ENCODE peak calls at places on chromosomes 6 and 20, in nine cellular contexts. Z is progenitor cell of endocrine pancreas, U is HFF-Myc, O is fibroblast of villous mesenchyme, T is tibial artery, B is gastrocnemius medialis, N is GM13977, H is GM12865, X is left ventricle myocardium inferior. Q is an unnamed sample.

GRCh38 chr20:59703046-59703445 is 98.7 kb downstream of the PHACTR3 start:
- DNase-seq in X (no peak), B (no peak), N (no peak), O (no peak), H (no peak), U (no peak), T (no peak), Z (no peak), Q (no peak)

GRCh38 chr6:169099411-169100202 is 154.0 kb downstream of the THBS2 start:
- DNase-seq in Z (no peak), N (no peak), U (no peak), B (no peak), T (no peak), H (no peak), X (no peak), O (peak), Q (no peak)

GRCh38 chr6:143039548-143039947 is 21.1 kb upstream of the AIG1 start:
- DNase-seq in B (no peak), N (peak), H (peak), Z (no peak), U (no peak), X (no peak), T (no peak), O (no peak), Q (no peak)

GRCh38 chr20:22446613-22447447 is 137.5 kb downstream of the FOXA2 start:
- DNase-seq in U (no peak), N (no peak), B (no peak), O (no peak), Z (no peak), T (no peak), X (no peak), H (no peak), Q (no peak)

GRCh38 chr6:40353967-40354452 is 233.2 kb downstream of the LRFN2 start:
- DNase-seq in B (no peak), H (no peak), U (no peak), T (no peak), O (no peak), X (no peak), N (no peak), Z (peak), Q (no peak)

GRCh38 chr20:4856022-4856755 is 134.5 kb downstream of the PRND start:
- DNase-seq in N (no peak), B (no peak), O (no peak), U (no peak), Z (no peak), T (no peak), H (no peak), X (no peak), Q (no peak)

GRCh38 chr6:41406821-41407787 is 71.7 kb downstream of the NCR2 start:
- DNase-seq in U (no peak), N (no peak), T (no peak), B (no peak), O (no peak), Z (no peak), X (peak), H (no peak), Q (no peak)

GRCh38 chr6:37536462-37537225 is 37.0 kb upstream of the CCDC167 start:
- DNase-seq in O (no peak), H (no peak), Z (no peak), N (no peak), U (no peak), T (no peak), X (no peak), B (no peak), Q (peak)

GRCh38 chr6:72420409-72420808 is 201.5 kb upstream of the KCNQ5 start:
- DNase-seq in N (no peak), O (no peak), H (no peak), T (no peak), Z (no peak), U (no peak), X (no peak), B (no peak), Q (no peak)

GRCh38 chr6:168133186-168133585 is 54.2 kb upstream of the FRMD1 start:
- DNase-seq in X (peak), Z (peak), U (no peak), N (no peak), H (no peak), B (peak), T (no peak), O (peak), Q (no peak)

GRCh38 chr6:3001773-3002293 is 2.1 kb downstream of the NQO2 start:
- DNase-seq in Z (no peak), T (peak), O (peak), H (peak), N (peak), U (peak), X (no peak), B (peak), Q (no peak)

GRCh38 chr6:30411515-30412207 is 66.7 kb downstream of the RPP21 start:
- DNase-seq in T (no peak), N (no peak), U (peak), X (peak), H (peak), O (peak), Z (peak), B (no peak), Q (peak)

GRCh38 chr20:50559856-50560623 is 49.9 kb downstream of the PTPN1 start:
- DNase-seq in T (no peak), Z (no peak), N (no peak), H (no peak), B (no peak), U (no peak), X (no peak), O (no peak), Q (no peak)

GRCh38 chr6:130927305-130927704 is 100.1 kb downstream of the SMLR1 start:
- DNase-seq in H (no peak), N (no peak), B (no peak), T (no peak), Z (no peak), X (no peak), O (no peak), U (no peak), Q (no peak)

GRCh38 chr20:37179671-37180524 is 550 bp upstream of the MROH8 start:
- DNase-seq in O (peak), Z (no peak), H (peak), B (no peak), U (no peak), N (no peak), T (no peak), X (no peak), Q (no peak)

GRCh38 chr6:39517763-39518162 is 195.3 kb upstream of the KCNK16 start:
- DNase-seq in B (no peak), H (no peak), Z (no peak), T (no peak), X (no peak), O (peak), U (no peak), N (no peak), Q (no peak)

GRCh38 chr6:13863699-13864155 is 49.4 kb upstream of the MCUR1 start:
- DNase-seq in N (no peak), Z (no peak), U (no peak), H (no peak), O (no peak), T (no peak), B (no peak), X (no peak), Q (no peak)

GRCh38 chr6:3253597-3253961 is 5.2 kb upstream of the PSMG4 start:
- DNase-seq in N (no peak), Z (no peak), U (no peak), H (no peak), T (no peak), B (no peak), O (no peak), X (no peak), Q (no peak)

GRCh38 chr20:41650221-41650948 is 32.2 kb upstream of the CHD6 start:
- DNase-seq in U (no peak), H (no peak), Z (no peak), O (no peak), T (no peak), B (no peak), X (no peak), N (no peak), Q (no peak)

GRCh38 chr6:149028767-149029405 is 282.1 kb downstream of the UST start:
- DNase-seq in B (no peak), N (peak), U (peak), O (peak), Z (peak), X (no peak), T (peak), H (peak), Q (peak)

GRCh38 chr6:137033828-137034227 is 10.9 kb downstream of the IL20RA start:
- DNase-seq in Z (no peak), B (no peak), U (no peak), O (no peak), T (no peak), N (peak), X (no peak), H (peak), Q (no peak)

GRCh38 chr6:41428402-41428994 is 93.1 kb downstream of the NCR2 start:
- DNase-seq in B (no peak), U (no peak), Z (no peak), N (no peak), X (no peak), H (no peak), O (peak), T (peak), Q (no peak)

DNA sequence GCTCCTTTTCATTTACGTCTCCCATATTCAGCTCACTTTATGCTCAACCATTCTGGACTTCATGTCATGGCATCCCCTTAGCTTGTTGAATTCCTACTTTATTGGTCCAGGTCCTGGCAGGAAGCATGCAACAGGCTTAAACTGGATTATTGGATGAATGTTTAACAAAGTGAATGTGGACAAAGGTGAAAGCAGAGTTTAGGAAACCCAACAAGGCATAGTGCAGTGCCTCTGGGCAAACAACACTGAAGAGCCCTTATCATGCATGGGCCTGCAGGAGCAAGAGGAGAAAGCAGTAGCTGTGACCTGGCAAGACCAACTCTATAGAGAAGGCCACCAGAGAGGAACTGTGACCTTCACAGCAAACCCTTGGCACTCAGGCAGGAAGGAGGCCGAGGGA is 5.3 kb upstream of the ANKRD66 start:
- DNase-seq in T (no peak), B (no peak), H (no peak), Z (no peak), N (no peak), O (no peak), U (no peak), X (no peak), Q (no peak)
- TF ChIP-seq CTCF in T (no peak), B (no peak), H (no peak), Z (no peak), N (no peak), O (no peak), U (no peak), X (no peak), Q (no peak)

GRCh38 chr6:162123797-162124196 is 603.8 kb downstream of the PRKN start:
- DNase-seq in H (no peak), X (no peak), Z (no peak), O (no peak), T (no peak), N (no peak), B (no peak), U (no peak), Q (no peak)
- TF ChIP-seq CTCF in H (no peak), X (peak), Z (peak), O (no peak), T (no peak), N (no peak), B (no peak), U (no peak), Q (peak)

DNA sequence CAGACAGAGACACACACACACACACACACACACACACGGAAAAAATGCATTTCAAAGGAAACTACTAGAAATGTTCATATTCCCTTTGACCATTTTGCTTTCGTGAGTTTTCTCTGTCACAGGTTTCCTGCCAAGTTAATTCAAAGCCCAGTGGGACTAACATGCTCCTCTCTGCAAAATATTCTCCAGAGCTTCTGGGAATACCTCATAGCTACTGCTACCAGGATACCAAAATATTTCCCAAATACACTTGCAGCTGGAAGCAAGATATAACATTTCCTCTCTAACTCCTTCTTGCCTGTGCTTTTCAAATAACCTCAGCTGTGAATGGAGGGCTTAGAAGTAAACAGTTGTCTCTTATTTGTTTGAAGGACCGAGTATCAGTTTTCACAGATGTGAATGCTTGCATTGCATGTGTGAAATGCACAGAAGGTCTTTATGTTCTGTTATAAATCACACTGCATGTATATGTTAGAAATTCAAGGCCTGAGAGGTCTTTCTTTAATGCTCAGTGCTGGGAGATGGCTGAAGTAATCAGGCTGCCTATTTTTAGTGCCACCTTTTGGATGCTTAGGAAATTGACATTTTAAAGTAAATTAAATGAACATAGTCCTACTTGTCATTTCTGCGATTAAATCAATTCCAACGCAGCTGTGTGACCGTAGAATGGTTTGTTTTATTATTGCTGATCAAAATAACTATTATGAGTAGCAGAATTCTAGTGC is 8.7 kb upstream of the FAM209A start:
- DNase-seq in T (no peak), X (no peak), H (no peak), Z (no peak), B (no peak), O (peak), N (no peak), U (no peak), Q (no peak)
- TF ChIP-seq CTCF in T (no peak), X (peak), H (no peak), Z (peak), B (no peak), O (peak), N (no peak), U (no peak), Q (no peak)

GRCh38 chr20:38930242-38930569 is 4.0 kb downstream of the FAM83D start:
- DNase-seq in Z (no peak), O (no peak), X (no peak), T (no peak), B (no peak), N (no peak), U (no peak), H (no peak), Q (no peak)

GRCh38 chr20:38927902-38928578 is 1.8 kb downstream of the FAM83D start:
- DNase-seq in O (no peak), N (no peak), U (no peak), B (no peak), Z (no peak), X (no peak), T (no peak), H (peak), Q (no peak)

GRCh38 chr20:38926934-38927616 is 858 bp downstream of the FAM83D start:
- DNase-seq in Z (no peak), N (peak), B (no peak), H (no peak), X (no peak), T (no peak), U (no peak), O (peak), Q (no peak)

GRCh38 chr20:38924718-38925117 is 1.5 kb upstream of the FAM83D start:
- DNase-seq in N (no peak), T (no peak), Z (no peak), H (no peak), X (no peak), O (no peak), U (no peak), B (no peak), Q (no peak)

DNA sequence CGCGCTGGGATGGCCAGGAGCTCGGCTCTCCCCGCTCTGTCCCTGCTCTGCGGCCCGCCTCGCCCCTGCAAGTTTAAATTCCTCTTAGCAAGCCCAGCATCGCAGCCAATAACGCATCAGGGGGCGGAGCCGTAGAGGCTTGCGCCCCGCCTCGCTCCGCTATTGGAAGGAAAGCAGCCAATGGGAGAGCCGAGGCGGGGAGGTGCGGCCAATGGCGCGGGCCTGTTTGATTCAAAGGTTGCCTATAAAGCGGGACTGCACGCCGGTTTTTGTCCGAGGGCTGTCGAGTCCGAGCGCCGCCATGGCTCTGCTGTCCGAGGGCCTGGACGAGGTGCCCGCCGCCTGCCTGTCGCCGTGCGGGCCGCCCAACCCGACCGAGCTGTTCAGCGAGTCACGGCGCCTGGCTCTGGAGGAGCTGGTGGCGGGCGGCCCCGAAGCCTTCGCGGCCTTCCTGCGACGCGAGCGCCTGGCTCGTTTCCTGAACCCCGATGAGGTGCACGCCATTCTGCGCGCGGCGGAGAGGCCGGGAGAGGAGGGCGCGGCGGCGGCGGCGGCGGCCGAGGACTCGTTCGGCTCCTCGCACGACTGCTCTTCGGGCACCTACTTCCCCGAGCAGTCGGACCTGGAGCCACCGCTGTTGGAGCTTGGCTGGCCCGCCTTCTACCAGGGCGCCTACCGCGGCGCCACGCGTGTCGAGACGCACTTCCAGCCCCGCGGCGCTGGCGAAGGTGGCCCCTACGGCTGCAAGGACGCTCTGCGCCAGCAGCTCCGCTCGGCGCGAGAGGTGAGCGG is at the start of gene FAM83D:
- DNase-seq in B (peak), T (peak), N (peak), Z (peak), U (peak), O (peak), H (peak), X (peak), Q (peak)
- TF ChIP-seq CTCF in B (peak), T (peak), N (no peak), Z (no peak), U (no peak), O (no peak), H (no peak), X (peak), Q (peak)

DNA sequence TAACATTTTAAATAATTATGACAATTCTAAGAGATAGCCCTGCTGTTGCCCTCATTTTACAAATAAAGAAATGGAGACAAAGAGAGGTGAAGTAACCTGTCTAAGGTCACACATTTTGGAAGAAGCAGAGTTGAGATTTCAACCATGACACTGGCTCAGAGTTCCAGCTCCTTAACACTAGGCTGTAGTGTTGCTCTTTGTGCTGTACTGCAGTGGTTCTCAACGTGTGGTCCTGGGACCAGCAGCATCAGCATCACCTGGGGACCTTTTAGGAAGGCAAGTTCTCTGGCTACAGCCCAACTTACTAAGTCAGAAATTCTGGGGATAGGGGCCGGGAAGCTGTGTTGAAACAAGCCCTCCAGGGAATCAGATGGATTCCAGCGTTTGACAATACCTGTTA is 62.4 kb upstream of the FERMT1 start:
- DNase-seq in T (no peak), H (no peak), U (no peak), Z (no peak), N (no peak), X (no peak), B (no peak), O (no peak), Q (no peak)
- TF ChIP-seq CTCF in T (no peak), H (peak), U (no peak), Z (peak), N (peak), X (no peak), B (no peak), O (no peak), Q (no peak)

GRCh38 chr6:4313044-4313686 is 177.8 kb upstream of the ECI2 start:
- DNase-seq in N (no peak), X (peak), T (peak), B (no peak), U (peak), Z (no peak), O (peak), H (no peak), Q (no peak)
- TF ChIP-seq CTCF in N (peak), X (peak), T (peak), B (peak), U (peak), Z (no peak), O (peak), H (no peak), Q (no peak)

GRCh38 chr20:57672953-57673575 is 36.8 kb downstream of the PMEPA1 start:
- DNase-seq in Z (no peak), N (no peak), H (no peak), O (no peak), U (no peak), T (no peak), B (no peak), X (no peak), Q (no peak)

GRCh38 chr20:57672164-57672563 is 37.7 kb downstream of the PMEPA1 start:
- DNase-seq in B (no peak), U (no peak), T (peak), N (no peak), X (peak), Z (no peak), O (peak), H (no peak), Q (peak)

GRCh38 chr20:57670288-57671071 is 39.3 kb downstream of the PMEPA1 start:
- DNase-seq in N (no peak), H (no peak), B (no peak), O (no peak), X (no peak), T (no peak), U (no peak), Z (no peak), Q (no peak)

GRCh38 chr20:57671072-57671391 is 38.8 kb downstream of the PMEPA1 start:
- DNase-seq in U (no peak), H (no peak), Z (no peak), X (no peak), N (no peak), T (no peak), O (no peak), B (no peak), Q (no peak)

DNA sequence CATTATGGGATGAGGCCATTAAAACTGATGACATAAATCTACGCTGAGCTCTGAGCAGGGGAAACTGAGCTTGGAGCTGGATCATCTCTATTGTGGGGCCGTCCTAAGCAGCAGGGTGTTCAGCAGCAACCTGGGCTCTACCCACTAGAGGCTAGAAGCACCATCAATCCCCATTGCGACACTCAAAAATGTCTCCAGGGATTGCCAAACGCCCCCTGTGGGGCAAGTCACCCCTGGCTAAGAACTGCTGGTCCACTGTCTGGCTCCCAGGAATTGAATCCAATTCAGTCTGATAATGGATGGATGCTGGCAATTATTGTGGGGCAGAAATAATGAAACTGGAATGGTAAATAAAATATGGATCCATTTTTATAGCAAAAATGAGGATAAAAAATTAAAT is 38.2 kb downstream of the PMEPA1 start:
- DNase-seq in T (no peak), H (no peak), X (no peak), O (peak), U (no peak), Z (no peak), B (no peak), N (no peak), Q (no peak)
- TF ChIP-seq CTCF in T (no peak), H (no peak), X (no peak), O (no peak), U (peak), Z (peak), B (no peak), N (no peak), Q (no peak)

Q was measured in glutamatergic neuron.